ENCODE peak calls at places on chromosomes 2 and 18, in four cellular contexts. Y is IMR-90, H is keratinocyte, M is neural progenitor cell. R is an unnamed sample.

GRCh38 chr2:176325732-176326131 is 56.5 kb downstream of the MTX2 start:
- DNase-seq in H (no peak), Y (no peak), M (peak; percentile 23), R (no peak)

GRCh38 chr18:3286165-3286564 is 24.2 kb downstream of the MYL12B start:
- DNase-seq in M (no peak), H (no peak), Y (no peak), R (no peak)

GRCh38 chr2:160419776-160420521 is 73.7 kb downstream of the RBMS1 start:
- DNase-seq in Y (peak; percentile 77), M (no peak), H (no peak), R (peak; percentile 80)

GRCh38 chr2:235925250-235925919 is 242.8 kb downstream of the GBX2 start:
- DNase-seq in H (no peak), M (no peak), Y (no peak), R (no peak)

GRCh38 chr2:84257871-84258270 is 201.2 kb downstream of the SUCLG1 start:
- DNase-seq in Y (no peak), M (peak; percentile 48), H (no peak), R (no peak)

GRCh38 chr2:174939046-174939445 is 66.1 kb downstream of the CHN1 start:
- DNase-seq in Y (peak; percentile 79), M (no peak), H (no peak), R (peak; percentile 87)

GRCh38 chr2:66440692-66441091 is 5.8 kb downstream of the MEIS1 start:
- DNase-seq in H (no peak), M (peak; percentile 74), Y (no peak), R (peak; percentile 70)

GRCh38 chr2:73920577-73921545 is 5.8 kb upstream of the DGUOK start:
- DNase-seq in Y (peak; percentile 38), H (no peak), M (peak; percentile 84), R (no peak)

GRCh38 chr18:23718243-23718720 is 29.0 kb downstream of the LAMA3 start:
- DNase-seq in Y (peak; percentile 79), H (no peak), M (no peak), R (peak; percentile 38)

GRCh38 chr2:237581751-237582746 is 8.5 kb downstream of the RAB17 start:
- DNase-seq in Y (peak; percentile 71), M (peak; percentile 65), H (no peak), R (peak; percentile 58)

GRCh38 chr2:224401641-224402342 is at the start of gene FAM124B:
- DNase-seq in H (no peak), Y (peak; percentile 42), M (no peak), R (peak; percentile 81)

GRCh38 chr2:65655000-65655399 is 222.6 kb upstream of the SPRED2 start:
- DNase-seq in H (no peak), M (no peak), Y (no peak), R (no peak)

GRCh38 chr2:98598781-98599428 is 9.4 kb downstream of the COA5 start:
- DNase-seq in Y (peak; percentile 60), H (no peak), M (no peak), R (peak; percentile 51)

GRCh38 chr2:45224996-45225380 is 215.7 kb upstream of the SIX2 start:
- DNase-seq in M (no peak), Y (no peak), H (no peak), R (no peak)

GRCh38 chr2:219439518-219439917 is 4.9 kb downstream of the SPEG start:
- DNase-seq in Y (no peak), M (no peak), H (no peak), R (no peak)

GRCh38 chr2:223051580-223052375 is at the start of gene KCNE4:
- DNase-seq in Y (peak; percentile 82), H (no peak), M (peak; percentile 17), R (peak; percentile 52)

GRCh38 chr2:86038291-86039081 is 67.2 kb downstream of the POLR1A start:
- DNase-seq in M (no peak), Y (no peak), H (no peak), R (peak; percentile 45)

GRCh38 chr18:23134780-23135678 is at the start of gene CABLES1:
- DNase-seq in H (no peak), Y (peak; percentile 59), M (peak; percentile 71), R (peak; percentile 63)

GRCh38 chr2:101616411-101616810 is 81.1 kb upstream of the MAP4K4 start:
- DNase-seq in Y (peak; percentile 34), H (no peak), M (no peak), R (peak; percentile 49)

GRCh38 chr2:141133883-141134282 is 996.9 kb downstream of the LRP1B start:
- DNase-seq in Y (no peak), H (no peak), M (no peak), R (no peak)

GRCh38 chr2:58973831-58974281 is 732.7 kb upstream of the FANCL start:
- DNase-seq in M (peak; percentile 35), Y (no peak), H (no peak), R (no peak)

GRCh38 chr18:25465152-25465790 is 113.3 kb upstream of the ZNF521 start:
- DNase-seq in M (peak; percentile 86), H (no peak), Y (no peak), R (no peak)

GRCh38 chr18:2874765-2875164 is 28.0 kb downstream of the EMILIN2 start:
- DNase-seq in H (no peak), M (no peak), Y (no peak), R (no peak)

GRCh38 chr2:8514748-8515389 is 167.0 kb upstream of the ID2 start:
- DNase-seq in Y (no peak), H (no peak), M (no peak), R (no peak)

GRCh38 chr2:28484835-28485234 is 11.0 kb upstream of the PLB1 start:
- DNase-seq in M (no peak), H (no peak), Y (no peak), R (no peak)
- H3K9ac ChIP-seq in M (no peak overlapping the region), H (no peak overlapping the region), Y (no peak overlapping the region), R (no peak overlapping the region)

GRCh38 chr2:200415455-200415854 is 94.4 kb downstream of the KCTD18 start:
- DNase-seq in H (no peak), Y (no peak), M (no peak), R (no peak)

GRCh38 chr2:200418399-200418798 is 91.5 kb downstream of the KCTD18 start:
- DNase-seq in M (no peak), H (no peak), Y (no peak), R (no peak)

GRCh38 chr2:200419325-200419724 is 90.5 kb downstream of the KCTD18 start:
- DNase-seq in H (no peak), M (no peak), Y (no peak), R (no peak)

GRCh38 chr2:200416878-200417277 is 93.0 kb downstream of the KCTD18 start:
- DNase-seq in Y (no peak), M (peak; percentile 90), H (no peak), R (no peak)

GRCh38 chr2:200417389-200417788 is 92.5 kb downstream of the KCTD18 start:
- DNase-seq in H (no peak), M (peak; percentile 6), Y (no peak), R (no peak)
- H3K4me2 ChIP-seq in H (no peak overlapping the region), M (peak overlapping the region; percentile 63), Y (no peak overlapping the region), R (no peak overlapping the region)

DNA sequence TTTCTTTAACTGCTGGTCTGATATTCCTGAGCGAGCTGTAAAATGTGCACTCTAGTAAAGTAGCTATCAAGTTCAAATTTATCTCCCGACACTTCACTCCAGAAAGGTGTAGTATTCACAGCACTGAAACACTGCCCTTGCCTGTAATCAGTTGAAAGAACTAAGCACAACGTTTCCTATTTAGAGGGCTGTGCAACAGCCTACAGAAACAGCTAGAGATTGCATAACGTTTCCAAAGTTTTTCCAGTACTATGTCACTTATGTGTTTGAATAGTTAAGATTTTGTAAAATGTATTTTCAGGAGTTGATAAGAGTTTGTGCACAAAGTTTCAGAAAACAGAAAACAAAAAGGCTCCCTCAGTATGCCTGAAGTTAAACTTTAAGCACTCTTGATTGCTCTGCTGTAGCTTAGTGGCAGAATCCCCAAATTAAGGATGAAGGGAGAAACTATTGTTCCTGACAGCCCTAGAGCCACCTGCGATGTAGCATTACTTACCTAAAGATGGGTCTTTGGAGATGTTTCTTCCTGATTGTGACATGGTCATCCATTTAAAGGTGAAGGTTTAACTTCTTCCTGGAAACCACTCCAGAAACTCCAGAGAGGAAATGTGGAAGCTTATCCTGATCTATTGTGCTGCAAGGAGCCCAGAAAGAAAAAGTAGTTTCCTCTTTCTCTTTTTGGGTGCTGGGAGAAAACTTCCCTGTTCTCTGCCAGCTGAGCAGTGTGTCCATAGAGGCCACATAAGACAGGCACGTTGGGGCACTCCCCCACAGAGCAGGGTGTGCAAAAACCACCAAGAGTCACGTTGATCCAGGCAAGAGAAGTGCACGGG is 538 bp downstream of the PDE1A start:
- DNase-seq in M (no peak), Y (peak; percentile 57), H (no peak), R (peak; percentile 46)
- H3K9ac ChIP-seq in M (no peak overlapping the region), Y (peak overlapping the region; percentile 7), H (no peak overlapping the region), R (no peak overlapping the region)

GRCh38 chr2:37228788-37229187 is 2.6 kb downstream of the CEBPZ start:
- DNase-seq in H (no peak), M (no peak), Y (no peak), R (no peak)

GRCh38 chr2:37230581-37230980 is 815 bp downstream of the CEBPZ start:
- DNase-seq in Y (no peak), H (no peak), M (peak; percentile 19), R (peak; percentile 7)

GRCh38 chr2:37223131-37223530 is 8.3 kb downstream of the CEBPZ start:
- DNase-seq in H (no peak), Y (no peak), M (no peak), R (no peak)

GRCh38 chr2:37224063-37224462 is 7.3 kb downstream of the CEBPZ start:
- DNase-seq in M (no peak), H (no peak), Y (no peak), R (no peak)

GRCh38 chr2:37226863-37227262 is 4.5 kb downstream of the CEBPZ start:
- DNase-seq in H (no peak), Y (no peak), M (peak; percentile 49), R (no peak)
- H3K4me2 ChIP-seq in H (no peak overlapping the region), Y (no peak overlapping the region), M (peak overlapping the region; percentile 75), R (no peak overlapping the region)

GRCh38 chr18:64099244-64099643 is 49.6 kb downstream of the LINC00305 start:
- DNase-seq in M (no peak), Y (no peak), H (no peak), R (no peak)
- H3K9ac ChIP-seq in M (no peak overlapping the region), Y (no peak overlapping the region), H (no peak overlapping the region), R (no peak overlapping the region)

R was measured in fibroblast of lung.